ENCODE peak calls at places on chromosome 5, in five cellular contexts. V is mammary epithelial cell, Q is fibroblast of lung, L is neural progenitor cell, N is PC-9. C is an unnamed sample.

GRCh38 chr5:139650031-139650688 is 2.0 kb downstream of the CXXC5 start:
- DNase-seq in V (no peak), Q (no peak), L (peak; percentile 80), N (no peak), C (peak; percentile 76)

GRCh38 chr5:134549714-134550113 is 24.2 kb downstream of the JADE2 start:
- DNase-seq in V (peak; percentile 27), Q (peak; percentile 85), L (no peak), N (no peak), C (no peak)

GRCh38 chr5:132458651-132459030 is 31.9 kb downstream of the IRF1 start:
- DNase-seq in V (peak; percentile 82), Q (peak; percentile 91), L (no peak), N (peak; percentile 69), C (no peak)

GRCh38 chr5:55850839-55851674 is at the start of gene IL31RA:
- DNase-seq in V (peak; percentile 82), Q (peak; percentile 91), L (no peak), N (peak; percentile 64), C (peak; percentile 42)

GRCh38 chr5:168486136-168486879 is at the start of gene RARS1:
- DNase-seq in V (peak; percentile 88), Q (peak; percentile 91), L (peak; percentile 97), N (peak; percentile 86), C (peak; percentile 97)

GRCh38 chr5:149445739-149446369 is 66.8 kb upstream of the IL17B start:
- DNase-seq in V (peak; percentile 78), Q (peak; percentile 99), L (no peak), N (peak; percentile 77), C (peak; percentile 85)

GRCh38 chr5:104937591-104937990 is 1375.0 kb upstream of the NUDT12 start:
- DNase-seq in V (no peak), Q (no peak), L (no peak), N (no peak), C (no peak)

GRCh38 chr5:122846051-122846567 is 696 bp downstream of the SNX24 start:
- DNase-seq in V (peak; percentile 76), Q (peak; percentile 83), L (peak; percentile 18), N (peak; percentile 96), C (peak; percentile 47)

DNA sequence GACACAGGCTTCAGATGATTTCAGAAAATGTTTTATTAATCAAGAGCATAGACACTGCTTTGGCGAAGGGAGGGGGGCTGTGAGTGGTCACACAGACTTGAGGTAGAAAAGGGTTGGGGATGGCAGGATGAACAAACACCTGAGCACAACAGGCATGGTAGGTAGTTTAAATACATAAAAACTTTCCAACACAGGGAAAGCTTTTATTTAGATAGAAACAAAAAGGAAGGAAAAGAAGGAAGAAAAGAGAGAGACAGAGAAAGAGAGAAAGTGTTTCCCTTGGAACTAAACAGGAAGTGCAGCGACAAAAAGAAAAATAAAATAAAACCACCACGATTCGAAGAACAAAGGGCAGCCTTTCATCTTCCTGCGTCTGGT is 3.1 kb downstream of the HAND1 start:
- DNase-seq in V (no peak), Q (no peak), L (no peak), N (no peak), C (no peak)
- TF ChIP-seq EZH2 in V (no peak), Q (no peak), L (peak; percentile 23), N (no peak), C (no peak)

GRCh38 chr5:88692979-88693932 is 189.7 kb downstream of the MEF2C start:
- DNase-seq in V (no peak), Q (no peak), L (no peak), N (no peak), C (no peak)
- TF ChIP-seq EZH2 in V (peak; percentile 90), Q (no peak), L (no peak), N (no peak), C (no peak)

GRCh38 chr5:127521138-127521770 is 3.8 kb downstream of the PRRC1 start:
- DNase-seq in V (no peak), Q (no peak), L (no peak), N (no peak), C (no peak)
- TF ChIP-seq EZH2 in V (no peak), Q (no peak), L (no peak), N (no peak), C (no peak)

DNA sequence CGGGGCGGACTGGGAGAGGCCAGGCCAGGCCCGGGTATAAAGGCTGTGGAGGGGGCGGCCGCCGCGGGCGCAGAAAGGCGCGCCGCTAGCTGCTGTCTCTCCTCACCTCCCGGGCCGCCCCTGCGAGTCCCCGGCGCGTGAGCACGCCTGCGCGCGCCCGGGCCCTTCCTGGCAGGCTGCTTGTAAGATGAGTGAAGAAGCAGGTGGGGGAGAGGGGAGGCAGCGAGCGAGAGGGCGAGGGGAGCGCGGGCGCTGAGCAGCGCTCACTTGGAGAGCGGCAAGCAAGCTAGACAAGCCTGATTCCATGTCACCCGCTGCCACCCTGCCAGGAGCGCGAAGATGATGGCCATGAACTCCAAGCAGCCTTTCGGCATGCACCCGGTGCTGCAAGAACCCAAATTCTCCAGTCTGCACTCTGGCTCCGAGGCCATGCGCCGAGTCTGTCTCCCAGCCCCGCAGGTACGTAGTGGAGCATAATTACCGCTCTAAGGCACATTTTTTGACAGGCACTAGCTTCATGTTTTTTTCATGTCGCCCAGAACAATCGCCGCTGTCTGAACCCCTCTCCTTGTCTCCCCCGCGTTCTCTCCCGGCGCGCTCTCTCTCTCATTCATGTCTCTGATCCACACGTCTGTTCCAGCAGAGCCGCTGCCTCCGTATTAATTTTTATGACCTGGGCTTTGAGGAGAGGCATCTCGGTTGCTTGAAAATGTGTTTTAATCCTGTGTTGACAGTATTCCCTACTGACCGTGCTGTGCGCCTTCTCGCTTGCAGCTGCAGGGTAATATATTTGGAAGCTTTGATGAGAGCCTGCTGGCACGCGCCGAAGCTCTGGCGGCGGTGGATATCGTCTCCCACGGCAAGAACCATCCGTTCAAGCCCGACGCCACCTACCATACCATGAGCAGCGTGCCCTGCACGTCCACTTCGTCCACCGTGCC is at the start of gene POU4F3:
- DNase-seq in V (no peak), Q (no peak), L (peak; percentile 75), N (no peak), C (no peak)
- TF ChIP-seq EZH2 in V (peak; percentile 28), Q (peak; percentile 62), L (peak; percentile 14), N (no peak), C (peak; percentile 73)

DNA sequence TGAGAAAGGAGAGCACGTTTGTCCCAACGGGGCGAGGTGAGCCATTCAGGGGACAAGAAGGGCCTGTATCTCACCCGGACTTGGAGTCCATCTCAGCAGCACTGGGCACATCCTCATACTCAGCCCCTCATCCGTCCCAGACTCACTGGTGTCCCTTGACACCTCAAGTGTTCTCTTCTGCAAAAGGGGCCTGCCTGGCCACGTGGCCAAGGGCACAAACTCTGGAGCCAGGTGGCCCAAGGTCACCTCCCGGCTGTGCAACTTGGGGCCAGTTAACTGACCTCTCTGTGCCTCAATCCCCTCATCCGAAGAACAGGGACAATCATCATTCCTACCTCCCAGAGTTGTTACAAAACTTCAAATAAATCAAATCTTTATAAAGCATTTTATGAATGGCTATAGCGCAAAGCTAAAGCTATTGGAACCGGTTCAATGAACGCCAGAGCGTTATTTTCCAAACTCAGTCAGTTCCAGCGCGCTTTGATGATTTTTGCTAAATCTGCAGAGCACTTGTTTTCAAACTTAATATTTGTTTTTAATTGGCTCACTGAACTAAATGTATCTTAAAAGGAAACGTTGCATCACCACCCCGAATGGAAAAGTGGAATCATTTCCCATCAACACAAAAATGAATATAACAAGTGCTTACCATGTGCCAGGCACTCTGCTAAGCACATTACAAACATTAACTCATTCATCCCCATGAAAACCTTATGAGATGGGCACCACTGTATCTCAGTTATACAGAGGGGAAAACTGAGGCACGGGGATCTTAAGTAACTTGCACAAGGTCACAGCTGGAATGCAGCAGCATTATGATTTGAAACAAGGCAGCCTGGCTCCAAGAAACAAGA is 49.3 kb downstream of the DUSP1 start:
- DNase-seq in V (no peak), Q (peak; percentile 19), L (no peak), N (no peak), C (no peak)
- TF ChIP-seq EZH2 in V (no peak), Q (no peak), L (no peak), N (no peak), C (no peak)

GRCh38 chr5:53479045-53479655 is 1.3 kb upstream of the FST start:
- DNase-seq in V (no peak), Q (no peak), L (peak; percentile 59), N (no peak), C (peak; percentile 11)

GRCh38 chr5:53479656-53480473 is 564 bp upstream of the FST start:
- DNase-seq in V (peak; percentile 77), Q (peak; percentile 55), L (peak; percentile 82), N (no peak), C (peak; percentile 76)

GRCh38 chr5:53480474-53481353 is at the start of gene FST:
- DNase-seq in V (peak; percentile 35), Q (peak; percentile 34), L (peak; percentile 88), N (no peak), C (peak; percentile 66)

GRCh38 chr5:53476531-53477480 is 3.6 kb upstream of the FST start:
- DNase-seq in V (no peak), Q (no peak), L (no peak), N (no peak), C (peak; percentile 7)

DNA sequence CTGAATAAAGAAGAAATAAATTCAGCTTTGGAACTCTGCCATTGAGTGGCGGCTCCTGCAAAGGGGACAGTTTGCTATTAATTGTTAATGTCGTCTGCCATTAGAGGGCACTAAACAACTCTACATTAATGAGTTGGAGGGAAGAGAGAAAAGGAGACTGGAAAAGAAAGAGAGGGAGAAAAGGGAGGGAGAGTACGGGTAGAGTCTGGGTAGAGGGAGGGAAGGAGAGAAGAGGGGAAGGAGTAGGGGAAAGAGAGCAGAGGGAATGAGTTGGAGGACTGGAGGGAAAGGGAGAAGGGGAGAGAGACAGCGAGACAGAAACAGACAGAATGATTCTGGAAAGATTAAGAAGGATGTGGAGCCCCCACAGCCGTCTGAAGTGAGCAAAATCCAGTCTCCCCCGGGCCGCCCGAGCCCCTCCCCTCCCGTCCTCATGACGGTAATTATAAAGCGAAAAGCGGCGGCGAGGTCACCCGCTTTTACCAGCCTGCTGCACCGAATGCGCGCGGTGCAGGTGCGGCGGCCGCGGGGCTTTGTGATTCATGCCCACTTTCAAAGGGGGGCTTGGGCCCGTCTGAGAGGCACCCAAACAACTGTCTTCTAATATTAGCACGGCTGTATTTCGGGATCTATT is 1.9 kb upstream of the FST start:
- DNase-seq in V (peak; percentile 59), Q (peak; percentile 53), L (peak; percentile 92), N (peak; percentile 44), C (peak; percentile 71)
- TF ChIP-seq EZH2 in V (no peak), Q (no peak), L (no peak), N (no peak), C (no peak)